ENCODE peak calls at places on chromosomes 5 and 9, in four cellular contexts. L is hepatocyte, F is cardiac muscle cell, Y is tibial artery. R is an unnamed sample.

GRCh38 chr5:180216646-180217171 is 7.7 kb upstream of the RASGEF1C start:
- DNase-seq in L (no peak), F (no peak), Y (no peak), R (no peak)

GRCh38 chr5:159907689-159908088 is 8.6 kb upstream of the ADRA1B start:
- DNase-seq in L (no peak), F (no peak), Y (no peak), R (no peak)

GRCh38 chr5:159132429-159133040 is 32.8 kb upstream of the EBF1 start:
- DNase-seq in L (no peak), F (no peak), Y (no peak), R (no peak)

GRCh38 chr5:142097681-142098080 is 10.9 kb upstream of the NDFIP1 start:
- DNase-seq in L (peak; percentile 30), F (no peak), Y (no peak), R (no peak)

GRCh38 chr5:68818870-68819269 is 274.9 kb upstream of the SLC30A5 start:
- DNase-seq in L (no peak), F (no peak), Y (no peak), R (no peak)

GRCh38 chr5:33806736-33807442 is 84.9 kb downstream of the ADAMTS12 start:
- DNase-seq in L (peak; percentile 29), F (peak; percentile 82), Y (no peak), R (no peak)

GRCh38 chr9:131658753-131659129 is 81.1 kb downstream of the RAPGEF1 start:
- DNase-seq in L (no peak), F (no peak), Y (no peak), R (no peak)

GRCh38 chr5:53480474-53481353 is at the start of gene FST:
- DNase-seq in L (peak; percentile 66), F (peak; percentile 47), Y (peak; percentile 22), R (peak; percentile 10)

GRCh38 chr5:72378636-72379289 is 58.6 kb downstream of the PTCD2 start:
- DNase-seq in L (peak; percentile 27), F (peak; percentile 90), Y (peak; percentile 66), R (peak; percentile 24)

GRCh38 chr9:135152608-135153337 is 65.3 kb downstream of the OLFM1 start:
- DNase-seq in L (peak; percentile 73), F (no peak), Y (no peak), R (no peak)

GRCh38 chr5:141657937-141658545 is 6.8 kb upstream of the FCHSD1 start:
- DNase-seq in L (no peak), F (peak; percentile 71), Y (no peak), R (no peak)

GRCh38 chr9:84218322-84218721 is 122.2 kb downstream of the SLC28A3 start:
- DNase-seq in L (no peak), F (no peak), Y (no peak), R (no peak)

GRCh38 chr5:68846828-68847227 is 247.0 kb upstream of the SLC30A5 start:
- DNase-seq in L (no peak), F (no peak), Y (no peak), R (no peak)

GRCh38 chr9:33263131-33263935 is 1.2 kb downstream of the BAG1 start:
- DNase-seq in L (peak; percentile 38), F (peak; percentile 24), Y (peak; percentile 23), R (no peak)

GRCh38 chr9:5518061-5518936 is 8.0 kb downstream of the PDCD1LG2 start:
- DNase-seq in L (no peak), F (no peak), Y (no peak), R (no peak)

GRCh38 chr9:7300484-7300883 is 499.1 kb downstream of the DMAC1 start:
- DNase-seq in L (no peak), F (no peak), Y (no peak), R (no peak)

GRCh38 chr5:176461349-176461748 is 13.2 kb downstream of the FAF2 start:
- DNase-seq in L (no peak), F (no peak), Y (no peak), R (no peak)

GRCh38 chr9:76905984-76906861 is at the start of gene PRUNE2:
- DNase-seq in L (peak; percentile 92), F (peak; percentile 91), Y (peak; percentile 64), R (peak; percentile 51)

GRCh38 chr9:98811051-98811650 is 3.7 kb downstream of the GALNT12 start:
- DNase-seq in L (no peak), F (peak; percentile 78), Y (no peak), R (no peak)

GRCh38 chr5:95390812-95391492 is at the start of gene FAM81B:
- DNase-seq in L (no peak), F (no peak), Y (no peak), R (no peak)

GRCh38 chr5:78242001-78242400 is 52.5 kb downstream of the AP3B1 start:
- DNase-seq in L (no peak), F (no peak), Y (no peak), R (no peak)

GRCh38 chr5:14749579-14750091 is 85.1 kb downstream of the OTULIN start:
- DNase-seq in L (no peak), F (no peak), Y (no peak), R (no peak)

GRCh38 chr5:151706906-151707305 is 20.2 kb upstream of the SPARC start:
- DNase-seq in L (no peak), F (no peak), Y (no peak), R (no peak)

GRCh38 chr5:141879941-141880738 is 1.9 kb upstream of the PCDH1 start:
- DNase-seq in L (peak; percentile 4), F (no peak), Y (no peak), R (no peak)

GRCh38 chr5:72494700-72495124 is 12.5 kb downstream of the ZNF366 start:
- DNase-seq in L (no peak), F (no peak), Y (peak; percentile 44), R (no peak)

GRCh38 chr5:180069589-180070247 is 1.8 kb downstream of the RNF130 start:
- DNase-seq in L (no peak), F (peak; percentile 20), Y (peak; percentile 70), R (peak; percentile 48)

GRCh38 chr5:35145671-35146317 is 84.5 kb downstream of the PRLR start:
- DNase-seq in L (no peak), F (no peak), Y (no peak), R (no peak)

GRCh38 chr9:136225366-136225747 is 20.3 kb downstream of the QSOX2 start:
- DNase-seq in L (no peak), F (no peak), Y (no peak), R (no peak)

GRCh38 chr5:121366515-121366914 is 485.2 kb upstream of the FTMT start:
- DNase-seq in L (no peak), F (no peak), Y (no peak), R (no peak)

GRCh38 chr5:87119588-87119987 is 148.1 kb upstream of the RASA1 start:
- DNase-seq in L (no peak), F (no peak), Y (no peak), R (no peak)

GRCh38 chr5:160230686-160231527 is 1.6 kb downstream of the FABP6 start:
- DNase-seq in L (no peak), F (peak; percentile 27), Y (peak; percentile 38), R (no peak)

GRCh38 chr5:102638316-102638715 is 116.8 kb upstream of the PAM start:
- DNase-seq in L (no peak), F (no peak), Y (no peak), R (no peak)

DNA sequence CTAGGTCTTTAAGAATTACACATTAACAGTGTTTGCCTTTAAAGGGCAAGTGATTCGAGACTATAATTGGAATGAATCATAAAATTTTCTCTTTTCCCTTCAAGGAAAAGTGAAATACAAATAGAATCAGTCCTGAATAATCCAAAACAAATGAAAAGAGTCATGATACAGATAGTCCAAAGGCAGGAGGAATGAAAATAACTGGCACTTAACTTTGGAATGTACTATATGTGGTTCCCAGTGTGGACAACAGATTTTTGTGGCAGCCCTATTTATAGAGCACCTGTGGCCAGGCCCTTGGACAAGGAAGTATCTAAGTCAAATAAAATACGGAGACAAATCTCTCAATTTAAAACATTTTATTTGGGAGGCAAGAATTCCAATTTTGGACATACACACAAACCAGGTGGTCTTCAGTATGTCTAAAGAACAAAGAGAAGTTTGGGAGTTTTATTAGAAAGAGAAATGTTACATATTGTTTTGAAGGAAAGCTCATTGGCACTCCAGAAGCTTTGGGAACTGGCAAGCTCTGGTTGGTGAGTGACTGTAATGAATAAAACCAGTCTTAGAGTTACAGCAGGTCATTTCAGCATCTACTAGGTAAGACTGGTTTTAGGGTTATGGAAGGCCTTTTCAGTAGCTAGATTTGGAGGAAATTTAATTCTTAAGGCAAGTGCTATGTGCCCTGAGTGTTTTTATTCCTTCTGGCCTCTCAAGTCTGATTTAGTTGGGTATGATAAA is 116.0 kb upstream of the PAM start:
- DNase-seq in L (no peak), F (no peak), Y (no peak), R (no peak)
- H3K4me1 ChIP-seq in L (no peaks in the 10 kb centered on the region), F (peaks cover 5% of the 10 kb centered on the region), Y (no peaks in the 10 kb centered on the region), R (no peaks in the 10 kb centered on the region)

GRCh38 chr9:124442826-124443225 is 7.4 kb upstream of the ADGRD2 start:
- DNase-seq in L (no peak), F (no peak), Y (no peak), R (no peak)
- TF ChIP-seq CTCF in L (no peak), F (no peak), Y (no peak), R (no peak)

GRCh38 chr9:69179037-69179436 is 5.0 kb downstream of the TJP2 start:
- DNase-seq in L (no peak), F (no peak), Y (no peak), R (no peak)

GRCh38 chr9:69180670-69181069 is 6.6 kb downstream of the TJP2 start:
- DNase-seq in L (peak; percentile 76), F (peak; percentile 93), Y (peak; percentile 64), R (no peak)

GRCh38 chr9:69178583-69179011 is 4.5 kb downstream of the TJP2 start:
- DNase-seq in L (no peak), F (no peak), Y (no peak), R (no peak)

GRCh38 chr9:69181908-69182353 is 7.9 kb downstream of the TJP2 start:
- DNase-seq in L (peak; percentile 55), F (no peak), Y (no peak), R (no peak)

GRCh38 chr9:69180200-69180599 is 6.1 kb downstream of the TJP2 start:
- DNase-seq in L (no peak), F (no peak), Y (no peak), R (no peak)
- H3K4me1 ChIP-seq in L (peaks cover 46% of the 10 kb centered on the region), F (peaks cover 57% of the 10 kb centered on the region), Y (no peaks in the 10 kb centered on the region), R (peaks cover 54% of the 10 kb centered on the region)

GRCh38 chr5:127072861-127073846 is at the start of gene C5orf63:
- DNase-seq in L (no peak), F (peak; percentile 60), Y (peak; percentile 20), R (peak; percentile 86)
- TF ChIP-seq CTCF in L (no peak), F (peak; percentile 6), Y (peak; percentile 29), R (peak; percentile 54)

GRCh38 chr5:139951983-139952382 is 91.1 kb downstream of the NRG2 start:
- DNase-seq in L (no peak), F (no peak), Y (no peak), R (no peak)

GRCh38 chr5:139954022-139954421 is 89.1 kb downstream of the NRG2 start:
- DNase-seq in L (no peak), F (no peak), Y (no peak), R (no peak)

GRCh38 chr5:139951296-139951924 is 91.7 kb downstream of the NRG2 start:
- DNase-seq in L (no peak), F (no peak), Y (no peak), R (no peak)

GRCh38 chr5:139954462-139954861 is 88.6 kb downstream of the NRG2 start:
- DNase-seq in L (no peak), F (no peak), Y (no peak), R (no peak)

GRCh38 chr5:139952464-139953070 is 90.5 kb downstream of the NRG2 start:
- DNase-seq in L (no peak), F (no peak), Y (no peak), R (no peak)
- H3K4me1 ChIP-seq in L (no peaks in the 10 kb centered on the region), F (peaks cover 35% of the 10 kb centered on the region), Y (no peaks in the 10 kb centered on the region), R (peaks cover 40% of the 10 kb centered on the region)